ENCODE peak calls at places on chromosomes 4 and X, in six cellular contexts. H, C, A, U, B and F are unnamed samples.

GRCh38 chrX:55111578-55112254 is 22.9 kb downstream of the PAGE2 start:
- DNase-seq in C (no peak), B (no peak), A (no peak), H (no peak), U (no peak), F (no peak)

GRCh38 chr4:165439344-165439743 is 60.5 kb downstream of the CPE start:
- DNase-seq in U (peak; percentile 15), H (no peak), A (no peak), B (no peak), C (peak; percentile 16), F (peak; percentile 52)

GRCh38 chr4:155442267-155443105 is 65.7 kb upstream of the MAP9 start:
- DNase-seq in A (no peak), B (peak; percentile 79), H (peak; percentile 59), C (peak; percentile 90), U (peak; percentile 70), F (peak; percentile 70)

GRCh38 chrX:134173541-134174272 is 63.3 kb upstream of the CCDC160 start:
- DNase-seq in H (no peak), C (no peak), B (peak; percentile 79), A (no peak), U (no peak), F (no peak)

GRCh38 chrX:132564026-132564425 is 75.2 kb upstream of the MBNL3 start:
- DNase-seq in B (no peak), U (peak; percentile 5), A (no peak), H (no peak), C (no peak), F (no peak)

GRCh38 chr4:147334478-147334877 is 146.4 kb upstream of the EDNRA start:
- DNase-seq in A (no peak), C (peak; percentile 73), H (no peak), U (peak; percentile 20), B (no peak), F (peak; percentile 96)

GRCh38 chr4:106080376-106080775 is 185.1 kb downstream of the NPNT start:
- DNase-seq in A (no peak), C (peak; percentile 12), B (no peak), U (peak; percentile 22), H (no peak), F (peak; percentile 22)

GRCh38 chrX:136209016-136209738 is 42.0 kb downstream of the MAP7D3 start:
- DNase-seq in H (no peak), U (peak; percentile 72), A (no peak), B (peak; percentile 57), C (peak; percentile 50), F (peak; percentile 49)

GRCh38 chrX:134585446-134585845 is 72.8 kb downstream of the PLAC1 start:
- DNase-seq in B (no peak), A (no peak), H (no peak), C (no peak), U (no peak), F (no peak)

GRCh38 chrX:68686684-68687045 is 39.2 kb downstream of the STARD8 start:
- DNase-seq in C (no peak), U (peak; percentile 22), A (no peak), H (no peak), B (peak; percentile 40), F (peak; percentile 24)

GRCh38 chr4:3300198-3300671 is 7.4 kb downstream of the RGS12 start:
- DNase-seq in B (no peak), U (no peak), A (no peak), H (no peak), C (no peak), F (no peak)

GRCh38 chr4:28709821-28710330 is 1849.2 kb downstream of the STIM2 start:
- DNase-seq in U (no peak), C (peak; percentile 54), H (peak; percentile 1), A (no peak), B (no peak), F (no peak)

GRCh38 chr4:5126857-5127256 is 75.6 kb downstream of the STK32B start:
- DNase-seq in C (no peak), H (no peak), B (no peak), A (no peak), U (no peak), F (no peak)

GRCh38 chrX:3371163-3371562 is 24.7 kb upstream of the MXRA5 start:
- DNase-seq in H (peak; percentile 60), C (no peak), A (no peak), B (no peak), U (no peak), F (no peak)

GRCh38 chr4:12145106-12145505 is 716.4 kb upstream of the HS3ST1 start:
- DNase-seq in C (no peak), A (no peak), B (no peak), H (no peak), U (no peak), F (no peak)

GRCh38 chr4:123453006-123453685 is 56.6 kb downstream of the SPRY1 start:
- DNase-seq in H (peak; percentile 35), B (no peak), C (no peak), A (no peak), U (peak; percentile 66), F (no peak)

GRCh38 chrX:41958861-41959260 is 35.5 kb upstream of the CASK start:
- DNase-seq in U (no peak), B (no peak), A (no peak), C (no peak), H (no peak), F (no peak)

GRCh38 chr4:62709618-62710252 is 1509.6 kb downstream of the ADGRL3 start:
- DNase-seq in C (peak; percentile 91), B (peak; percentile 67), A (no peak), U (peak; percentile 9), H (peak; percentile 3), F (peak; percentile 15)

GRCh38 chr4:153084939-153085630 is 119.2 kb upstream of the TRIM2 start:
- DNase-seq in B (peak; percentile 84), U (peak; percentile 76), A (peak; percentile 37), H (peak; percentile 74), C (peak; percentile 76), F (peak; percentile 78)

GRCh38 chr4:53591372-53591892 is at the start of gene LNX1:
- DNase-seq in C (peak; percentile 93), A (no peak), B (peak; percentile 98), H (no peak), U (no peak), F (no peak)

GRCh38 chr4:124085561-124086180 is 626.9 kb downstream of the ANKRD50 start:
- DNase-seq in U (no peak), B (peak; percentile 3), H (no peak), C (no peak), A (no peak), F (peak; percentile 4)

GRCh38 chr4:177285953-177286352 is 23.7 kb upstream of the NEIL3 start:
- DNase-seq in A (no peak), B (no peak), H (no peak), U (no peak), C (no peak), F (no peak)

GRCh38 chr4:174265917-174266316 is 17.6 kb downstream of the FBXO8 start:
- DNase-seq in C (no peak), B (no peak), A (no peak), H (no peak), U (no peak), F (peak; percentile 11)

GRCh38 chr4:88689877-88690276 is 7.8 kb downstream of the NAP1L5 start:
- DNase-seq in B (no peak), U (peak; percentile 18), H (no peak), A (no peak), C (no peak), F (peak; percentile 2)

GRCh38 chrX:13250831-13251612 is 68.8 kb downstream of the ATXN3L start:
- DNase-seq in B (no peak), H (no peak), A (no peak), C (no peak), U (peak; percentile 90), F (no peak)

GRCh38 chrX:113644426-113644825 is 803.8 kb upstream of the AMOT start:
- DNase-seq in A (no peak), C (peak; percentile 31), B (no peak), H (peak; percentile 52), U (peak; percentile 74), F (no peak)

GRCh38 chrX:1485033-1485432 is 32.3 kb upstream of the ASMTL start:
- DNase-seq in H (no peak), A (no peak), B (no peak), U (no peak), C (no peak), F (no peak)

GRCh38 chr4:8642651-8643321 is 50.2 kb downstream of the CPZ start:
- DNase-seq in A (no peak), H (no peak), B (no peak), C (no peak), U (no peak), F (no peak)

GRCh38 chrX:21132686-21133393 is 241.4 kb upstream of the CNKSR2 start:
- DNase-seq in U (no peak), B (no peak), A (no peak), H (peak; percentile 39), C (no peak), F (no peak)

GRCh38 chr4:88457307-88458090 is 580 bp downstream of the HERC5 start:
- DNase-seq in H (peak; percentile 38), B (peak; percentile 77), U (peak; percentile 65), C (peak; percentile 21), A (no peak), F (no peak)

GRCh38 chr4:113106076-113106475 is 56.6 kb downstream of the ANK2 start:
- DNase-seq in A (no peak), B (peak; percentile 63), H (peak; percentile 10), U (peak; percentile 77), C (peak; percentile 57), F (peak; percentile 60)

GRCh38 chr4:88857588-88857987 is 160.0 kb upstream of the NAP1L5 start:
- DNase-seq in B (no peak), C (peak; percentile 46), U (no peak), A (no peak), H (peak; percentile 14), F (no peak)

GRCh38 chr4:114921790-114922581 is 191.4 kb downstream of the NDST4 start:
- DNase-seq in A (no peak), U (no peak), B (no peak), C (no peak), H (no peak), F (no peak)

GRCh38 chr4:14650127-14650526 is 352.2 kb upstream of the CPEB2 start:
- DNase-seq in B (no peak), C (peak; percentile 13), A (no peak), U (peak; percentile 7), H (peak; percentile 6), F (no peak)
- H3K4me3 ChIP-seq in B (no peak overlapping the region), C (no peak overlapping the region), A (no peak overlapping the region), U (no peak overlapping the region), H (no peak overlapping the region), F (no peak overlapping the region)

GRCh38 chrX:6227445-6227820 is 1.2 kb downstream of the NLGN4X start:
- DNase-seq in H (no peak), B (peak; percentile 11), U (no peak), A (no peak), C (no peak), F (peak; percentile 47)
- TF ChIP-seq EZH2 in H (peak; percentile 78), B (no peak), U (no peak), A (no peak), C (no peak), F (no peak)

DNA sequence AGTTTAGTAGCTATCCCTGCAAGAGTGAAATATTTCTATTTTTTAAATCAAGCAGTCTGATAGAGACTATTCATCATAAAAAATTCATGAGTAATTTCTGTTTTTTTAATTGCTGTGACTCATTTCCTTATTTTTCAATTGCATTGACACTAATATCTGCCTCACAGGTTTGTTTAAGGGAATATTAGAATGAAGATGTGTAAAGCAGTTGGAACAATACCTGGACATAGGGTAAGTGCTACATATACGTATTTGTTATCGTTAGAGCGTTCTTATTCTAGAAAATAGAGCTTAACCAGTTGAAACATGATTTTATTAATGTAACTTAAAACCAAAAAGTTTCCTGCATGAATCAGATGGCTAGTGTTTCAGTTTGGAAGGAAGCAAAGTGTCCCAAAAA is 2211.3 kb downstream of the PCDH7 start:
- DNase-seq in C (peak; percentile 41), B (no peak), U (no peak), A (no peak), H (no peak), F (no peak)
- H3K27ac ChIP-seq in C (no peak overlapping the region), B (no peak overlapping the region), U (no peak overlapping the region), A (no peak overlapping the region), H (no peak overlapping the region), F (no peak overlapping the region)

GRCh38 chr4:76305971-76306881 is at the start of gene STBD1:
- DNase-seq in B (peak; percentile 88), C (peak; percentile 71), H (peak; percentile 81), A (no peak), U (peak; percentile 83), F (peak; percentile 20)
- H3K4me3 ChIP-seq in B (peak within 1 kb of the TSS; percentile 94), C (peak within 1 kb of the TSS; percentile 99), H (peak within 1 kb of the TSS; percentile 93), A (peak within 1 kb of the TSS; percentile 65), U (peak within 1 kb of the TSS; percentile 90), F (peak within 1 kb of the TSS; percentile 50)